ENCODE peak calls at places on chromosome 16, in ten cellular contexts. H is endothelial cell; W is stimulated activated CD4-positive, alpha-beta T cell treated with anti-CD3 and anti-CD28 coated beads, Interleukin-1b, Interleukin-23, amount 100 ng/mL, for 24 hours; V is WTC11; Q is HT-29; B is D341Med; L is activated CD8-positive, alpha-beta memory T cell treated with anti-CD3 and anti-CD28 coated beads for 1 hour; K is ascending aorta; A is NCI-H1092 treated with DMSO at 0.1 percent for 48 hours; Y is EL. X is an unnamed sample.

GRCh38 chr16:20611975-20612471 is 35.9 kb upstream of the ACSM2B start:
- DNase-seq in B (no peak), L (no peak), K (peak), W (no peak), A (peak), Y (no peak), V (no peak), Q (no peak), H (no peak), X (no peak)

GRCh38 chr16:83187404-83187803 is 560.6 kb downstream of the CDH13 start:
- DNase-seq in B (no peak), H (no peak), Y (peak), A (no peak), L (no peak), V (no peak), W (no peak), Q (no peak), K (no peak), X (no peak)

GRCh38 chr16:87625241-87625797 is 23.0 kb downstream of the JPH3 start:
- DNase-seq in K (no peak), Y (no peak), B (no peak), W (no peak), V (no peak), L (no peak), A (no peak), Q (no peak), H (no peak), X (no peak)

GRCh38 chr16:490768-491167 is 36.7 kb upstream of the CAPN15 start:
- DNase-seq in W (no peak), V (no peak), K (no peak), B (no peak), A (no peak), L (no peak), H (no peak), Y (no peak), Q (no peak), X (no peak)

GRCh38 chr16:88355389-88356123 is 27.2 kb upstream of the ZNF469 start:
- DNase-seq in B (no peak), V (no peak), H (no peak), L (no peak), Y (no peak), W (no peak), K (no peak), Q (no peak), A (no peak), X (no peak)

GRCh38 chr16:30761427-30761927 is 385 bp downstream of the CFAP119 start:
- DNase-seq in A (peak), L (peak), W (peak), Q (peak), H (peak), B (peak), K (no peak), Y (peak), V (peak), X (no peak)

GRCh38 chr16:70770291-70770967 is 30.5 kb downstream of the VAC14 start:
- DNase-seq in L (no peak), Q (peak), V (no peak), Y (no peak), A (no peak), H (no peak), B (no peak), K (no peak), W (no peak), X (no peak)

GRCh38 chr16:1551166-1551565 is 17.7 kb downstream of the TMEM204 start:
- DNase-seq in W (no peak), Y (no peak), V (no peak), K (no peak), A (no peak), H (no peak), Q (no peak), L (no peak), B (no peak), X (no peak)

GRCh38 chr16:87550510-87550961 is 51.8 kb upstream of the JPH3 start:
- DNase-seq in Q (peak), W (peak), A (no peak), Y (no peak), H (peak), L (peak), B (peak), K (no peak), V (peak), X (no peak)

GRCh38 chr16:83742520-83742919 is 65.3 kb upstream of the HSBP1 start:
- DNase-seq in K (peak), W (no peak), A (peak), Q (no peak), H (no peak), V (no peak), B (no peak), Y (no peak), L (no peak), X (no peak)

GRCh38 chr16:73846292-73846849 is 450.2 kb upstream of the PSMD7 start:
- DNase-seq in B (no peak), K (no peak), Y (no peak), W (no peak), V (peak), L (no peak), Q (no peak), A (peak), H (no peak), X (no peak)

GRCh38 chr16:89096768-89097527 is 3.3 kb downstream of the ACSF3 start:
- DNase-seq in H (no peak), L (peak), K (no peak), Q (no peak), B (no peak), Y (no peak), V (no peak), W (peak), A (no peak), X (no peak)

GRCh38 chr16:31038993-31039392 is 5.6 kb downstream of the STX4 start:
- DNase-seq in W (no peak), H (no peak), V (no peak), L (no peak), Q (no peak), K (no peak), Y (no peak), A (no peak), B (no peak), X (no peak)

GRCh38 chr16:3578121-3578520 is 918 bp upstream of the NLRC3 start:
- DNase-seq in W (no peak), H (no peak), Q (no peak), K (no peak), A (no peak), L (peak), B (no peak), V (no peak), Y (no peak), X (no peak)

GRCh38 chr16:84039696-84040095 is 2.9 kb downstream of the SLC38A8 start:
- DNase-seq in L (no peak), H (no peak), Y (no peak), K (no peak), A (no peak), B (no peak), Q (no peak), V (no peak), W (no peak), X (no peak)

X was measured in SIG-M5.